ENCODE peak calls at places on chromosomes 12 and 14, in six cellular contexts. Z is mucosa of descending colon, J is lung, H is OCI-LY7, B is cardiac muscle cell, N is breast epithelium. W is an unnamed sample. For H3K4me1, the result is how much of the 10 kb centered on the place peaks cover.

GRCh38 chr14:21494902-21495762 is 16.0 kb downstream of the METTL3 start:
- DNase-seq in H (no peak), N (no peak), Z (no peak), B (no peak), J (no peak), W (no peak)

GRCh38 chr12:109156036-109156435 is 39.6 kb downstream of the ACACB start:
- DNase-seq in H (no peak), B (no peak), Z (no peak), J (no peak), N (no peak), W (no peak)

GRCh38 chr12:21800011-21800410 is 25.5 kb upstream of the KCNJ8 start:
- DNase-seq in H (no peak), N (no peak), Z (no peak), B (no peak), J (no peak), W (no peak)

GRCh38 chr12:111211910-111212757 is 156.8 kb downstream of the PHETA1 start:
- DNase-seq in B (peak), N (no peak), H (peak), J (no peak), Z (no peak), W (no peak)

GRCh38 chr14:50333010-50333409 is 20.9 kb downstream of the DMAC2L start:
- DNase-seq in H (no peak), Z (no peak), B (no peak), J (no peak), N (no peak), W (no peak)

GRCh38 chr14:101480747-101481530 is 80.4 kb upstream of the DIO3 start:
- DNase-seq in B (no peak), J (no peak), H (no peak), N (peak), Z (no peak), W (no peak)

GRCh38 chr12:15276088-15276698 is 46.1 kb upstream of the PTPRO start:
- DNase-seq in B (peak), N (no peak), J (no peak), Z (no peak), H (peak), W (no peak)

GRCh38 chr12:104747956-104748355 is 210.1 kb downstream of the SLC41A2 start:
- DNase-seq in B (no peak), H (no peak), N (no peak), Z (no peak), J (no peak), W (no peak)

GRCh38 chr12:108477881-108478259 is 37.2 kb upstream of the FICD start:
- DNase-seq in J (no peak), H (no peak), N (no peak), B (no peak), Z (no peak), W (no peak)

GRCh38 chr12:79601908-79602307 is 88.9 kb downstream of the PAWR start:
- DNase-seq in H (no peak), B (no peak), Z (no peak), J (no peak), N (no peak), W (no peak)

GRCh38 chr12:104956870-104957301 is 1.2 kb downstream of the SLC41A2 start:
- DNase-seq in N (no peak), Z (no peak), B (no peak), J (no peak), H (no peak), W (no peak)

GRCh38 chr14:104220225-104221070 is 82.1 kb downstream of the KIF26A start:
- DNase-seq in B (no peak), N (no peak), J (no peak), H (no peak), Z (peak), W (peak)

GRCh38 chr12:57404966-57405640 is 25.7 kb downstream of the R3HDM2 start:
- DNase-seq in B (no peak), Z (no peak), J (no peak), H (no peak), N (no peak), W (no peak)

GRCh38 chr14:85156319-85156718 is 373.6 kb upstream of the FLRT2 start:
- DNase-seq in H (no peak), B (no peak), Z (no peak), N (no peak), J (no peak), W (no peak)

GRCh38 chr12:110244829-110245228 is 36.2 kb upstream of the ATP2A2 start:
- DNase-seq in Z (no peak), H (no peak), J (no peak), B (peak), N (no peak), W (no peak)

GRCh38 chr12:104958946-104959841 is 1.1 kb upstream of the SLC41A2 start:
- DNase-seq in J (no peak), H (peak), Z (peak), B (no peak), N (no peak), W (no peak)

GRCh38 chr14:75070383-75070782 is 942 bp downstream of the ZC2HC1C start:
- DNase-seq in B (no peak), H (no peak), J (no peak), Z (peak), N (peak), W (peak)

GRCh38 chr14:94515426-94515825 is 6.2 kb upstream of the SERPINA12 start:
- DNase-seq in B (no peak), N (peak), J (no peak), Z (no peak), H (no peak), W (no peak)

GRCh38 chr14:51004352-51004800 is 60.1 kb upstream of the PYGL start:
- DNase-seq in N (no peak), Z (no peak), H (no peak), J (peak), B (peak), W (no peak)

GRCh38 chr12:116958402-116959197 is 47.9 kb downstream of the FBXW8 start:
- DNase-seq in H (no peak), J (no peak), B (peak), Z (no peak), N (no peak), W (no peak)

GRCh38 chr12:124581299-124581698 is 13.9 kb upstream of the NCOR2 start:
- DNase-seq in H (no peak), Z (no peak), N (no peak), B (no peak), J (no peak), W (no peak)

GRCh38 chr14:29927596-29928341 is at the start of gene PRKD1:
- DNase-seq in Z (peak), N (no peak), H (no peak), J (peak), B (peak), W (peak)

GRCh38 chr12:93819048-93819491 is 141.9 kb downstream of the CRADD start:
- DNase-seq in J (peak), H (no peak), B (no peak), Z (peak), N (no peak), W (peak)

GRCh38 chr14:96078687-96079016 is 39.5 kb downstream of the C14orf132 start:
- DNase-seq in Z (no peak), B (no peak), H (no peak), N (no peak), J (no peak), W (no peak)

GRCh38 chr14:75619598-75619997 is 41.1 kb downstream of the ERG28 start:
- DNase-seq in Z (no peak), H (no peak), J (no peak), B (no peak), N (no peak), W (no peak)

GRCh38 chr14:83463500-83464098 is 1929.9 kb upstream of the SEL1L start:
- DNase-seq in Z (no peak), N (no peak), B (peak), J (peak), H (peak), W (no peak)

GRCh38 chr14:71591929-71592328 is 340.3 kb upstream of the RGS6 start:
- DNase-seq in Z (no peak), J (no peak), N (no peak), H (peak), B (no peak), W (no peak)

GRCh38 chr12:32756476-32757158 is 920 bp upstream of the YARS2 start:
- DNase-seq in H (no peak), B (no peak), J (no peak), Z (no peak), N (no peak), W (no peak)

GRCh38 chr12:1881936-1882335 is 36.5 kb downstream of the CACNA2D4 start:
- DNase-seq in J (no peak), B (no peak), N (no peak), H (no peak), Z (no peak), W (peak)

DNA sequence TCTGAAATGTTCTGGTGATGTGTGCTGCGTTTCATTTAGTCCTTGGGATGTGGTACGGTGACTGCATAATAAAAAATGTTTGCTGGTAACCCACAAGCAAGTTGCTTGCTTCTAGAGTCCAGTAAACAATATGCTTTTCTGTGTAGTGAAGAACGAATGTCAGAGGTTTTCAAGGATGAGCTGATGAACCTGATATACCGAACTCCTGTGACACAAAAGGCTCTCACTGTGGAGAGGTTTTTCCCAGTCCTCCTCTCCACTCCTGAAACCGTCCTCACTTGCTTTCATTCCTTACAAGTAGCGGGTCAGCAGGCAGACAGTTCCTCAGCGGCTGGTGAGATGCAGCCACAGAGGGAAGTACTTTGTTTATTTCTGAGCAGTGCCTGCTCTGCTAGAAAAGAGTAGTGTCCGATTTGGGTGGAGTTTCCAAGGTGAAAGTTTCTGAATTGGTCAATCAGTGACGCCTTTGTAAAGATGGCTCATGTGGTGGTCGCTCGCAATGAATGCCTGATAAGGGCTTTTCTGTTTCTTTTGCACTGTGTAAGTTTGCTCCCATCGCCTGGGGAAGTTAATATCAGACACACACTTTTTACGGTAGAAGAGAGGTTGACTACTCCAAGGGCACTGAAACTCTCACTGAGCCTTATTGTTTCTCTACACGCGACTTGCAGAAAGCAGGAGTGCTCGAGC is 3.0 kb downstream of the ETV6 start:
- DNase-seq in N (no peak), Z (peak), J (no peak), B (no peak), H (peak), W (no peak)
- H3K4me3 ChIP-seq in N (peak), Z (no peak), J (peak), B (peak), H (peak), W (peak)

GRCh38 chr12:66268562-66268961 is 33.7 kb upstream of the HELB start:
- DNase-seq in N (no peak), Z (no peak), H (peak), B (no peak), J (no peak), W (no peak)
- H3K4me1 ChIP-seq in N (under half), Z (under half), H (under half), B (under half), J (under half), W (under half)

GRCh38 chr12:62469704-62470103 is 3.1 kb downstream of the MON2 start:
- DNase-seq in N (no peak), B (no peak), Z (no peak), H (no peak), J (no peak), W (no peak)

GRCh38 chr12:62466018-62466595 is 519 bp upstream of the MON2 start:
- DNase-seq in N (no peak), Z (peak), B (peak), H (peak), J (peak), W (no peak)

GRCh38 chr12:62468935-62469334 is 2.3 kb downstream of the MON2 start:
- DNase-seq in B (no peak), J (no peak), N (no peak), Z (no peak), H (no peak), W (no peak)

GRCh38 chr12:62466596-62467411 is at the start of gene MON2:
- DNase-seq in H (peak), Z (peak), B (peak), J (peak), N (peak), W (peak)

GRCh38 chr12:62468394-62468793 is 1.8 kb downstream of the MON2 start:
- DNase-seq in N (no peak), J (no peak), Z (no peak), B (no peak), H (no peak), W (no peak)
- H3K4me3 ChIP-seq in N (peak), J (no peak), Z (no peak), B (peak), H (peak), W (peak)

GRCh38 chr14:100065161-100065871 is at the start of gene EVL:
- DNase-seq in H (peak), J (no peak), N (no peak), Z (peak), B (peak), W (peak)
- H3K4me1 ChIP-seq in H (half or more), J (under half), N (under half), Z (under half), B (under half), W (under half)

GRCh38 chr14:67746927-67747326 is 45.2 kb downstream of the RDH12 start:
- DNase-seq in N (no peak), B (no peak), H (no peak), J (no peak), Z (no peak), W (no peak)
- H3K4me3 ChIP-seq in N (no peak), B (no peak), H (no peak), J (no peak), Z (no peak), W (no peak)

W was measured in kidney.